ENCODE peak calls at places on chromosomes 1 and 21, in eight cellular contexts. P is fibroblast of the aortic adventitia, X is NCI-H1105 treated with DMSO at 0.1 percent for 48 hours, V is HCEC 1CT, Y is GM10248, Q is NCI-H2171 treated with DMSO at 0.1 percent for 48 hours, O is AG04450, H is HTR-8/SVneo. J is an unnamed sample.

GRCh38 chr1:48758976-48759375 is 17.7 kb downstream of the BEND5 start:
- DNase-seq in X (no peak), O (no peak), Q (no peak), Y (no peak), H (no peak), V (no peak), P (no peak), J (no peak)

GRCh38 chr1:232878141-232878540 is 72.3 kb upstream of the NTPCR start:
- DNase-seq in Q (no peak), O (no peak), X (no peak), V (no peak), Y (no peak), P (no peak), H (no peak), J (no peak)

GRCh38 chr1:84141177-84142003 is 2.7 kb upstream of the PRKACB start:
- DNase-seq in X (peak; percentile 18), Q (peak; percentile 20), Y (peak; percentile 11), V (peak; percentile 57), P (peak; percentile 53), H (no peak), O (no peak), J (no peak)

GRCh38 chr1:220516014-220516721 is 11.8 kb upstream of the MARK1 start:
- DNase-seq in O (no peak), P (no peak), H (no peak), Y (no peak), V (no peak), X (no peak), Q (no peak), J (no peak)

GRCh38 chr1:244730153-244730933 is 77.4 kb downstream of the DESI2 start:
- DNase-seq in H (no peak), P (peak; percentile 46), O (no peak), Q (peak; percentile 24), Y (peak; percentile 37), V (peak; percentile 2), X (peak; percentile 8), J (no peak)

GRCh38 chr1:159483501-159483900 is 44.0 kb downstream of the OR10J1 start:
- DNase-seq in Q (no peak), O (no peak), X (no peak), Y (no peak), H (no peak), P (no peak), V (no peak), J (no peak)

GRCh38 chr21:44589586-44590305 is 2.6 kb downstream of the KRTAP10-6 start:
- DNase-seq in Q (no peak), V (no peak), Y (no peak), P (no peak), O (no peak), X (no peak), H (no peak), J (no peak)

GRCh38 chr1:67893126-67893495 is 59.8 kb upstream of the GNG12 start:
- DNase-seq in Y (no peak), P (no peak), X (no peak), V (no peak), Q (no peak), O (no peak), H (no peak), J (no peak)

GRCh38 chr1:229062135-229062534 is 208.8 kb upstream of the RAB4A start:
- DNase-seq in H (no peak), X (no peak), P (no peak), V (no peak), O (no peak), Q (no peak), Y (no peak), J (no peak)

GRCh38 chr1:108598340-108598739 is 38.4 kb downstream of the EEIG2 start:
- DNase-seq in O (no peak), Y (no peak), H (no peak), Q (no peak), X (no peak), V (no peak), P (no peak), J (no peak)

GRCh38 chr1:181090653-181091126 is 2.2 kb downstream of the IER5 start:
- DNase-seq in V (no peak), Q (no peak), H (no peak), O (no peak), P (peak; percentile 25), X (no peak), Y (no peak), J (no peak)

GRCh38 chr1:43885311-43885801 is 48.2 kb upstream of the ARTN start:
- DNase-seq in H (no peak), Q (peak; percentile 85), P (no peak), Y (no peak), O (no peak), V (no peak), X (no peak), J (no peak)

GRCh38 chr1:225872075-225872430 is 10.1 kb downstream of the TMEM63A start:
- DNase-seq in O (no peak), Y (no peak), P (no peak), H (no peak), X (no peak), V (no peak), Q (no peak), J (no peak)

GRCh38 chr1:35838693-35839245 is 31.0 kb downstream of the AGO4 start:
- DNase-seq in V (peak; percentile 32), X (no peak), Y (no peak), H (no peak), O (no peak), P (peak; percentile 10), Q (no peak), J (no peak)

GRCh38 chr1:162319510-162320160 is 57.0 kb downstream of the SPATA46 start:
- DNase-seq in Y (no peak), V (no peak), P (peak; percentile 8), O (no peak), X (no peak), Q (peak; percentile 64), H (peak; percentile 14), J (no peak)

GRCh38 chr1:13766906-13767564 is 67.0 kb downstream of the PRDM2 start:
- DNase-seq in X (no peak), H (peak; percentile 45), Y (no peak), Q (no peak), O (no peak), P (peak; percentile 77), V (peak; percentile 89), J (no peak)

GRCh38 chr1:234698624-234699023 is 88.6 kb upstream of the IRF2BP2 start:
- DNase-seq in V (no peak), H (no peak), X (no peak), O (no peak), Q (peak; percentile 30), P (no peak), Y (no peak), J (no peak)

GRCh38 chr21:46634427-46634826 is 1.0 kb upstream of the PRMT2 start:
- DNase-seq in P (no peak), O (no peak), Q (no peak), Y (no peak), X (no peak), H (no peak), V (no peak), J (no peak)

GRCh38 chr1:154430903-154431302 is 25.8 kb downstream of the IL6R start:
- DNase-seq in O (no peak), Q (no peak), V (no peak), Y (no peak), P (peak; percentile 50), H (no peak), X (no peak), J (no peak)

GRCh38 chr1:37098196-37098595 is 63.9 kb upstream of the GRIK3 start:
- DNase-seq in Y (no peak), P (no peak), Q (peak; percentile 81), X (no peak), O (no peak), V (no peak), H (no peak), J (no peak)

GRCh38 chr1:221439008-221439733 is 302.7 kb downstream of the DUSP10 start:
- DNase-seq in Q (no peak), V (peak; percentile 94), Y (peak; percentile 13), O (peak; percentile 61), P (peak; percentile 59), H (peak; percentile 59), X (no peak), J (no peak)

GRCh38 chr21:33059319-33059894 is 10.5 kb upstream of the OLIG1 start:
- DNase-seq in P (no peak), Y (no peak), H (no peak), X (no peak), Q (no peak), V (no peak), O (no peak), J (no peak)

GRCh38 chr1:109877320-109877771 is 33.3 kb upstream of the CSF1 start:
- DNase-seq in V (peak; percentile 95), P (peak; percentile 96), H (peak; percentile 63), Y (no peak), Q (no peak), O (peak; percentile 79), X (no peak), J (no peak)

GRCh38 chr1:53121319-53122172 is 20.9 kb downstream of the SLC1A7 start:
- DNase-seq in X (peak; percentile 23), Q (peak; percentile 94), H (peak; percentile 53), O (no peak), Y (no peak), P (peak; percentile 87), V (no peak), J (no peak)

GRCh38 chr1:200311256-200311655 is 98.6 kb downstream of the ZNF281 start:
- DNase-seq in Y (no peak), O (no peak), V (peak; percentile 54), Q (no peak), X (no peak), H (no peak), P (no peak), J (no peak)

GRCh38 chr1:216193839-216194443 is 229.3 kb downstream of the USH2A start:
- DNase-seq in H (no peak), X (no peak), P (no peak), Y (no peak), O (no peak), V (no peak), Q (no peak), J (no peak)

GRCh38 chr1:243882276-243882675 is 32.2 kb upstream of the AKT3 start:
- DNase-seq in O (peak; percentile 13), Q (no peak), H (no peak), P (peak; percentile 73), X (no peak), V (peak; percentile 48), Y (no peak), J (no peak)